ENCODE peak calls at places on chromosomes 13 and 19, in seven cellular contexts. One of them, this sample, is unnamed.

GRCh38 chr13:30763786-30764440 is 28.6 kb downstream of the ALOX5AP start:
- DNase-seq in NCI-H2081 treated with DMSO at 0.1 percent for 48 hours: no peak
- DNase-seq in head of caudate nucleus: no peak
- DNase-seq in AG09319: no peak
- DNase-seq in stimulated activated CD8-positive, alpha-beta memory T cell treated with anti-CD3 and anti-CD28 coated beads, Interleukin-4, amount 100 ng/mL, for 24 hours: no peak
- DNase-seq in activated CD4-positive, alpha-beta memory T cell treated with anti-CD3 and anti-CD28 coated beads for 36 hours: no peak
- DNase-seq in activated B cell treated with CpG ODN at 0.5 μM for 24 hours: no peak
- DNase-seq in this sample: no peak

GRCh38 chr13:70964124-70964523 is 855.9 kb upstream of the KLHL1 start:
- DNase-seq in activated B cell treated with CpG ODN at 0.5 μM for 24 hours: no peak
- DNase-seq in AG09319: no peak
- DNase-seq in head of caudate nucleus: no peak
- DNase-seq in NCI-H2081 treated with DMSO at 0.1 percent for 48 hours: no peak
- DNase-seq in stimulated activated CD8-positive, alpha-beta memory T cell treated with anti-CD3 and anti-CD28 coated beads, Interleukin-4, amount 100 ng/mL, for 24 hours: no peak
- DNase-seq in activated CD4-positive, alpha-beta memory T cell treated with anti-CD3 and anti-CD28 coated beads for 36 hours: no peak
- DNase-seq in this sample: no peak

GRCh38 chr19:45773384-45773783 is 4.3 kb upstream of the SIX5 start:
- DNase-seq in head of caudate nucleus: no peak
- DNase-seq in activated CD4-positive, alpha-beta memory T cell treated with anti-CD3 and anti-CD28 coated beads for 36 hours: no peak
- DNase-seq in stimulated activated CD8-positive, alpha-beta memory T cell treated with anti-CD3 and anti-CD28 coated beads, Interleukin-4, amount 100 ng/mL, for 24 hours: no peak
- DNase-seq in NCI-H2081 treated with DMSO at 0.1 percent for 48 hours: no peak
- DNase-seq in activated B cell treated with CpG ODN at 0.5 μM for 24 hours: no peak
- DNase-seq in AG09319: no peak
- DNase-seq in this sample: no peak

GRCh38 chr19:8866344-8866743 is 34.2 kb downstream of the MBD3L1 start:
- DNase-seq in activated CD4-positive, alpha-beta memory T cell treated with anti-CD3 and anti-CD28 coated beads for 36 hours: no peak
- DNase-seq in head of caudate nucleus: no peak
- DNase-seq in AG09319: no peak
- DNase-seq in activated B cell treated with CpG ODN at 0.5 μM for 24 hours: no peak
- DNase-seq in NCI-H2081 treated with DMSO at 0.1 percent for 48 hours: no peak
- DNase-seq in stimulated activated CD8-positive, alpha-beta memory T cell treated with anti-CD3 and anti-CD28 coated beads, Interleukin-4, amount 100 ng/mL, for 24 hours: no peak
- DNase-seq in this sample: no peak

GRCh38 chr13:111901301-111901905 is 165.5 kb upstream of the SOX1 start:
- DNase-seq in NCI-H2081 treated with DMSO at 0.1 percent for 48 hours: no peak
- DNase-seq in stimulated activated CD8-positive, alpha-beta memory T cell treated with anti-CD3 and anti-CD28 coated beads, Interleukin-4, amount 100 ng/mL, for 24 hours: no peak
- DNase-seq in AG09319: no peak
- DNase-seq in activated CD4-positive, alpha-beta memory T cell treated with anti-CD3 and anti-CD28 coated beads for 36 hours: no peak
- DNase-seq in activated B cell treated with CpG ODN at 0.5 μM for 24 hours: no peak
- DNase-seq in head of caudate nucleus: peak
- DNase-seq in this sample: no peak

GRCh38 chr19:39377373-39378362 is 13.2 kb downstream of the PAF1 start:
- DNase-seq in NCI-H2081 treated with DMSO at 0.1 percent for 48 hours: no peak
- DNase-seq in head of caudate nucleus: no peak
- DNase-seq in stimulated activated CD8-positive, alpha-beta memory T cell treated with anti-CD3 and anti-CD28 coated beads, Interleukin-4, amount 100 ng/mL, for 24 hours: no peak
- DNase-seq in AG09319: no peak
- DNase-seq in activated B cell treated with CpG ODN at 0.5 μM for 24 hours: no peak
- DNase-seq in activated CD4-positive, alpha-beta memory T cell treated with anti-CD3 and anti-CD28 coated beads for 36 hours: no peak
- DNase-seq in this sample: no peak

GRCh38 chr19:39246951-39247669 is 1.5 kb downstream of the IFNL4 start:
- DNase-seq in activated B cell treated with CpG ODN at 0.5 μM for 24 hours: no peak
- DNase-seq in NCI-H2081 treated with DMSO at 0.1 percent for 48 hours: no peak
- DNase-seq in head of caudate nucleus: peak
- DNase-seq in AG09319: no peak
- DNase-seq in activated CD4-positive, alpha-beta memory T cell treated with anti-CD3 and anti-CD28 coated beads for 36 hours: peak
- DNase-seq in stimulated activated CD8-positive, alpha-beta memory T cell treated with anti-CD3 and anti-CD28 coated beads, Interleukin-4, amount 100 ng/mL, for 24 hours: no peak
- DNase-seq in this sample: peak

GRCh38 chr13:44904982-44905381 is 84.3 kb downstream of the NUFIP1 start:
- DNase-seq in activated B cell treated with CpG ODN at 0.5 μM for 24 hours: no peak
- DNase-seq in stimulated activated CD8-positive, alpha-beta memory T cell treated with anti-CD3 and anti-CD28 coated beads, Interleukin-4, amount 100 ng/mL, for 24 hours: no peak
- DNase-seq in NCI-H2081 treated with DMSO at 0.1 percent for 48 hours: no peak
- DNase-seq in head of caudate nucleus: peak
- DNase-seq in activated CD4-positive, alpha-beta memory T cell treated with anti-CD3 and anti-CD28 coated beads for 36 hours: no peak
- DNase-seq in AG09319: peak
- DNase-seq in this sample: no peak

GRCh38 chr19:45211751-45212381 is 33.3 kb downstream of the BLOC1S3 start:
- DNase-seq in stimulated activated CD8-positive, alpha-beta memory T cell treated with anti-CD3 and anti-CD28 coated beads, Interleukin-4, amount 100 ng/mL, for 24 hours: no peak
- DNase-seq in NCI-H2081 treated with DMSO at 0.1 percent for 48 hours: no peak
- DNase-seq in activated CD4-positive, alpha-beta memory T cell treated with anti-CD3 and anti-CD28 coated beads for 36 hours: no peak
- DNase-seq in activated B cell treated with CpG ODN at 0.5 μM for 24 hours: no peak
- DNase-seq in head of caudate nucleus: no peak
- DNase-seq in AG09319: no peak
- DNase-seq in this sample: no peak

GRCh38 chr19:14033946-14034345 is 2.4 kb downstream of the IL27RA start:
- DNase-seq in NCI-H2081 treated with DMSO at 0.1 percent for 48 hours: no peak
- DNase-seq in stimulated activated CD8-positive, alpha-beta memory T cell treated with anti-CD3 and anti-CD28 coated beads, Interleukin-4, amount 100 ng/mL, for 24 hours: no peak
- DNase-seq in activated B cell treated with CpG ODN at 0.5 μM for 24 hours: no peak
- DNase-seq in activated CD4-positive, alpha-beta memory T cell treated with anti-CD3 and anti-CD28 coated beads for 36 hours: no peak
- DNase-seq in head of caudate nucleus: no peak
- DNase-seq in AG09319: no peak
- DNase-seq in this sample: no peak

GRCh38 chr13:25752957-25753540 is 298.8 kb downstream of the SHISA2 start:
- DNase-seq in activated B cell treated with CpG ODN at 0.5 μM for 24 hours: no peak
- DNase-seq in AG09319: peak
- DNase-seq in stimulated activated CD8-positive, alpha-beta memory T cell treated with anti-CD3 and anti-CD28 coated beads, Interleukin-4, amount 100 ng/mL, for 24 hours: no peak
- DNase-seq in activated CD4-positive, alpha-beta memory T cell treated with anti-CD3 and anti-CD28 coated beads for 36 hours: no peak
- DNase-seq in head of caudate nucleus: no peak
- DNase-seq in NCI-H2081 treated with DMSO at 0.1 percent for 48 hours: no peak
- DNase-seq in this sample: no peak

GRCh38 chr19:3298853-3299449 is 67.4 kb upstream of the NFIC start:
- DNase-seq in AG09319: no peak
- DNase-seq in activated B cell treated with CpG ODN at 0.5 μM for 24 hours: no peak
- DNase-seq in activated CD4-positive, alpha-beta memory T cell treated with anti-CD3 and anti-CD28 coated beads for 36 hours: no peak
- DNase-seq in head of caudate nucleus: no peak
- DNase-seq in stimulated activated CD8-positive, alpha-beta memory T cell treated with anti-CD3 and anti-CD28 coated beads, Interleukin-4, amount 100 ng/mL, for 24 hours: no peak
- DNase-seq in NCI-H2081 treated with DMSO at 0.1 percent for 48 hours: no peak
- DNase-seq in this sample: no peak

GRCh38 chr13:31166591-31166990 is 4.9 kb upstream of the HSPH1 start:
- DNase-seq in activated B cell treated with CpG ODN at 0.5 μM for 24 hours: no peak
- DNase-seq in AG09319: no peak
- DNase-seq in activated CD4-positive, alpha-beta memory T cell treated with anti-CD3 and anti-CD28 coated beads for 36 hours: no peak
- DNase-seq in NCI-H2081 treated with DMSO at 0.1 percent for 48 hours: no peak
- DNase-seq in head of caudate nucleus: no peak
- DNase-seq in stimulated activated CD8-positive, alpha-beta memory T cell treated with anti-CD3 and anti-CD28 coated beads, Interleukin-4, amount 100 ng/mL, for 24 hours: no peak
- DNase-seq in this sample: no peak

GRCh38 chr13:49342404-49342803 is 94.7 kb downstream of the CDADC1 start:
- DNase-seq in AG09319: no peak
- DNase-seq in stimulated activated CD8-positive, alpha-beta memory T cell treated with anti-CD3 and anti-CD28 coated beads, Interleukin-4, amount 100 ng/mL, for 24 hours: no peak
- DNase-seq in NCI-H2081 treated with DMSO at 0.1 percent for 48 hours: no peak
- DNase-seq in head of caudate nucleus: no peak
- DNase-seq in activated B cell treated with CpG ODN at 0.5 μM for 24 hours: no peak
- DNase-seq in activated CD4-positive, alpha-beta memory T cell treated with anti-CD3 and anti-CD28 coated beads for 36 hours: no peak
- DNase-seq in this sample: no peak

GRCh38 chr13:91417660-91418325 is 19.4 kb downstream of the GPC5 start:
- DNase-seq in head of caudate nucleus: no peak
- DNase-seq in activated CD4-positive, alpha-beta memory T cell treated with anti-CD3 and anti-CD28 coated beads for 36 hours: no peak
- DNase-seq in activated B cell treated with CpG ODN at 0.5 μM for 24 hours: no peak
- DNase-seq in NCI-H2081 treated with DMSO at 0.1 percent for 48 hours: no peak
- DNase-seq in AG09319: no peak
- DNase-seq in stimulated activated CD8-positive, alpha-beta memory T cell treated with anti-CD3 and anti-CD28 coated beads, Interleukin-4, amount 100 ng/mL, for 24 hours: no peak
- DNase-seq in this sample: no peak

GRCh38 chr13:43009506-43009905 is 13.9 kb upstream of the DNAJC15 start:
- DNase-seq in activated B cell treated with CpG ODN at 0.5 μM for 24 hours: no peak
- DNase-seq in NCI-H2081 treated with DMSO at 0.1 percent for 48 hours: no peak
- DNase-seq in AG09319: no peak
- DNase-seq in head of caudate nucleus: no peak
- DNase-seq in activated CD4-positive, alpha-beta memory T cell treated with anti-CD3 and anti-CD28 coated beads for 36 hours: no peak
- DNase-seq in stimulated activated CD8-positive, alpha-beta memory T cell treated with anti-CD3 and anti-CD28 coated beads, Interleukin-4, amount 100 ng/mL, for 24 hours: no peak
- DNase-seq in this sample: no peak

GRCh38 chr13:96082640-96083039 is 7.3 kb upstream of the HS6ST3 start:
- DNase-seq in activated B cell treated with CpG ODN at 0.5 μM for 24 hours: no peak
- DNase-seq in activated CD4-positive, alpha-beta memory T cell treated with anti-CD3 and anti-CD28 coated beads for 36 hours: no peak
- DNase-seq in stimulated activated CD8-positive, alpha-beta memory T cell treated with anti-CD3 and anti-CD28 coated beads, Interleukin-4, amount 100 ng/mL, for 24 hours: no peak
- DNase-seq in NCI-H2081 treated with DMSO at 0.1 percent for 48 hours: no peak
- DNase-seq in AG09319: no peak
- DNase-seq in head of caudate nucleus: no peak
- DNase-seq in this sample: no peak

GRCh38 chr13:33285420-33286124 is at the start of gene STARD13:
- DNase-seq in NCI-H2081 treated with DMSO at 0.1 percent for 48 hours: no peak
- DNase-seq in activated B cell treated with CpG ODN at 0.5 μM for 24 hours: no peak
- DNase-seq in AG09319: peak
- DNase-seq in head of caudate nucleus: peak
- DNase-seq in activated CD4-positive, alpha-beta memory T cell treated with anti-CD3 and anti-CD28 coated beads for 36 hours: peak
- DNase-seq in stimulated activated CD8-positive, alpha-beta memory T cell treated with anti-CD3 and anti-CD28 coated beads, Interleukin-4, amount 100 ng/mL, for 24 hours: no peak
- DNase-seq in this sample: peak